ENCODE peak calls at places on chromosomes 16 and 17, in four cellular contexts. O is ovary, Y is body of pancreas, R is mucosa of descending colon. A is an unnamed sample. For H3K4me1, the result is how much of the 10 kb centered on the place peaks cover.

GRCh38 chr16:31875112-31875803 is 1.7 kb downstream of the ZNF267 start:
- DNase-seq in O (no peak), Y (no peak), R (no peak), A (no peak)

GRCh38 chr16:30357715-30358576 is 2.8 kb upstream of the CD2BP2 start:
- DNase-seq in O (no peak), Y (no peak), R (peak), A (no peak)

GRCh38 chr17:34314279-34314678 is 5.0 kb upstream of the CCL8 start:
- DNase-seq in O (peak), Y (peak), R (no peak), A (no peak)

GRCh38 chr17:47862621-47863440 is 11.9 kb upstream of the SP6 start:
- DNase-seq in O (no peak), Y (no peak), R (no peak), A (no peak)

GRCh38 chr17:17381438-17382059 is 78.4 kb downstream of the NT5M start:
- DNase-seq in O (no peak), Y (no peak), R (no peak), A (no peak)

GRCh38 chr16:14223632-14224031 is 152.5 kb downstream of the MRTFB start:
- DNase-seq in O (no peak), Y (no peak), R (no peak), A (no peak)

GRCh38 chr17:46984892-46985291 is 5.8 kb upstream of the RPRML start:
- DNase-seq in O (no peak), Y (peak), R (peak), A (no peak)

GRCh38 chr17:81715107-81715871 is 3.2 kb downstream of the SLC25A10 start:
- DNase-seq in O (no peak), Y (no peak), R (no peak), A (no peak)

GRCh38 chr16:89155184-89155679 is 16.3 kb upstream of the CDH15 start:
- DNase-seq in O (peak), Y (peak), R (peak), A (no peak)

GRCh38 chr16:2964416-2965223 is 545 bp downstream of the KREMEN2 start:
- DNase-seq in O (no peak), Y (no peak), R (peak), A (peak)

GRCh38 chr17:50514936-50515702 is 6.9 kb downstream of the MYCBPAP start:
- DNase-seq in O (peak), Y (peak), R (no peak), A (no peak)

GRCh38 chr16:23353440-23353839 is 51.3 kb downstream of the SCNN1B start:
- DNase-seq in O (no peak), Y (peak), R (no peak), A (no peak)

GRCh38 chr17:19264681-19265080 is 27.5 kb downstream of the EPN2 start:
- DNase-seq in O (no peak), Y (no peak), R (no peak), A (no peak)

GRCh38 chr17:37737971-37738370 is 6.9 kb downstream of the HNF1B start:
- DNase-seq in O (no peak), Y (no peak), R (no peak), A (no peak)

GRCh38 chr17:13484020-13484419 is 117.7 kb downstream of the HS3ST3A1 start:
- DNase-seq in O (no peak), Y (no peak), R (no peak), A (no peak)

GRCh38 chr17:80283116-80283852 is 22.6 kb downstream of the RNF213 start:
- DNase-seq in O (no peak), Y (no peak), R (no peak), A (no peak)

GRCh38 chr17:79786930-79787643 is 9.1 kb downstream of the CBX2 start:
- DNase-seq in O (no peak), Y (no peak), R (no peak), A (no peak)

GRCh38 chr16:68235882-68236803 is at the start of gene ESRP2:
- DNase-seq in O (peak), Y (peak), R (peak), A (no peak)

GRCh38 chr17:12789976-12790805 is 893 bp downstream of the ARHGAP44 start:
- DNase-seq in O (peak), Y (peak), R (peak), A (no peak)

GRCh38 chr16:10964891-10965326 is 20.5 kb downstream of the CLEC16A start:
- DNase-seq in O (no peak), Y (no peak), R (no peak), A (no peak)

GRCh38 chr16:5605404-5605803 is 507.8 kb upstream of the EEF2KMT start:
- DNase-seq in O (no peak), Y (no peak), R (no peak), A (no peak)

GRCh38 chr17:50373705-50374104 is 676 bp downstream of the EME1 start:
- DNase-seq in O (no peak), Y (no peak), R (no peak), A (no peak)

GRCh38 chr16:2439598-2439997 is 10.4 kb downstream of the CCNF start:
- DNase-seq in O (no peak), Y (no peak), R (no peak), A (no peak)

GRCh38 chr17:75641343-75641742 is 8.1 kb downstream of the SMIM5 start:
- DNase-seq in O (no peak), Y (peak), R (no peak), A (no peak)

GRCh38 chr16:75012380-75013081 is 13.7 kb downstream of the ZNRF1 start:
- DNase-seq in O (no peak), Y (no peak), R (no peak), A (peak)

GRCh38 chr16:85970712-85971220 is 71.8 kb downstream of the IRF8 start:
- DNase-seq in O (no peak), Y (no peak), R (no peak), A (no peak)

GRCh38 chr16:13269359-13269758 is 368.0 kb downstream of the SHISA9 start:
- DNase-seq in O (no peak), Y (no peak), R (no peak), A (no peak)

GRCh38 chr17:74635418-74635817 is 11.9 kb upstream of the CD300E start:
- DNase-seq in O (no peak), Y (no peak), R (no peak), A (no peak)

GRCh38 chr17:17609121-17609520 is 17.6 kb upstream of the PEMT start:
- DNase-seq in O (no peak), Y (no peak), R (no peak), A (peak)

GRCh38 chr17:77287432-77288068 is 146.8 kb downstream of the SEC14L1 start:
- DNase-seq in O (no peak), Y (peak), R (peak), A (no peak)

GRCh38 chr16:31477220-31478216 is 5.4 kb upstream of the SLC5A2 start:
- DNase-seq in O (no peak), Y (peak), R (peak), A (no peak)

GRCh38 chr16:24980077-24980793 is 34.9 kb downstream of the ARHGAP17 start:
- DNase-seq in O (no peak), Y (peak), R (no peak), A (no peak)

DNA sequence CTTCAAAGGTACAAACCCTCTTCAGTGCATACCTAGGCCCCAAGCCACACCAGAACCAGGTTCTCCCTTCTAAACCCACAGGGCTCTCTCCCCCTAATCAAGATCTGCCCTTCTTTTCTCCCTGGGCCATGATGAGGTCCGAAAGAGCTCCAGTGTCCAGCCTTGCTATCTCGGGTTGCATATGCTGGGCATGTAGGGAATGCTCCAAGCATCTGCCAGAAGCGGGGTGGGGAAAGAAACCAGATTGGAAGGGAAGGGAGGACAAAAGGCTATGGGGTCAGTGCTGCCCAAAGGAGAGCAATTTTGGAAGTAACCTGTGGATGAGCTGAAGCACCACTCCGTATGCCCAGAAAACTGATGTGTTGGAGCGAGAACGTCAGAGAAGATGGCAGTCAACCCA is 2.3 kb downstream of the CTDNEP1 start:
- DNase-seq in O (no peak), Y (no peak), R (no peak), A (no peak)
- H3K4me3 ChIP-seq in O (no peak), Y (no peak), R (no peak), A (no peak)

GRCh38 chr17:65174974-65175373 is 37.8 kb downstream of the RGS9 start:
- DNase-seq in O (no peak), Y (no peak), R (no peak), A (no peak)

GRCh38 chr17:65173951-65174683 is 36.9 kb downstream of the RGS9 start:
- DNase-seq in O (no peak), Y (no peak), R (no peak), A (no peak)

GRCh38 chr17:65171753-65172152 is 34.6 kb downstream of the RGS9 start:
- DNase-seq in O (no peak), Y (no peak), R (no peak), A (no peak)

GRCh38 chr17:65172511-65173136 is 35.5 kb downstream of the RGS9 start:
- DNase-seq in O (no peak), Y (no peak), R (no peak), A (no peak)

GRCh38 chr17:65173284-65173793 is 36.2 kb downstream of the RGS9 start:
- DNase-seq in O (no peak), Y (peak), R (peak), A (peak)
- TF ChIP-seq CTCF in O (no peak), Y (no peak), R (no peak), A (no peak)

GRCh38 chr16:84808812-84809211 is 11.0 kb upstream of the CRISPLD2 start:
- DNase-seq in O (no peak), Y (no peak), R (peak), A (no peak)
- H3K4me1 ChIP-seq in O (under half), Y (under half), R (under half), A (under half)

DNA sequence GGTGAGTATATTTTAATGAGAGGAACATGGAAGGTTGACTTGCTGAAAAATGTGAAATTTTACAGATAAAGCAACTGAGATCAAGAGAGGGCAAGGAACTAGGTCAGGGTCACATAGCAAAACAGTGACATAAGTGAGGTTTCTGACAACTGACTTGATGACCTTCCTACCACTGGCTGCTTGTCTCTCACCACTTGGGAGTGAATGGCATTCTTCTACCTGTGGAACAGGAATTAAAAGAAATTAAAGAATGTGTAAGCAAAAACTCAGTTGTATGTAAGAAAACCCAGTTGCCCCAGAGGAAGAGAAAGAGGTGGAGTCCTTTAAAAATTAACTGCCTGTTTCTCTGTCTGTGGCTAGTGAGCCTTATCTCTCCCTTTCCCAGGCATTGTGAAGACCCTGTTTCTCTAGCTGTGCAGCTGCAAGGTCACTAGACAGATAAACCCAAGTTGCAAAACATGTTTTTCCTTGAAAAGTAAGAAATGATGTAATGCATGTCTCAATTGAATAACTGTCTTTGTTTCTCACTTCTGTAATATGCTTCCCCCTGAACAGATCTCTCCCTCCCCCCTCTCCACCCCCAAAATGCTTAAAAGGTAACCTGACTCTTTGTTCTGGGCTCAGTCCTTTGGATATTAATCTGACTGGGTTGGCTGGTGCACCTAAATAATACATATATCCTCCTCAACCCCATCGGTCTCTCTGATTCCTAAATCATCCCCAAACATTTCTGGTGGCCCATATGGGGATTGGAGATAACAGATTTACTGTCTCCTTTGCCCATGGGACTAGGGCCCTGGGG is 23.4 kb downstream of the ACSM1 start:
- DNase-seq in O (peak), Y (no peak), R (no peak), A (no peak)
- H3K4me3 ChIP-seq in O (peak), Y (no peak), R (no peak), A (no peak)

DNA sequence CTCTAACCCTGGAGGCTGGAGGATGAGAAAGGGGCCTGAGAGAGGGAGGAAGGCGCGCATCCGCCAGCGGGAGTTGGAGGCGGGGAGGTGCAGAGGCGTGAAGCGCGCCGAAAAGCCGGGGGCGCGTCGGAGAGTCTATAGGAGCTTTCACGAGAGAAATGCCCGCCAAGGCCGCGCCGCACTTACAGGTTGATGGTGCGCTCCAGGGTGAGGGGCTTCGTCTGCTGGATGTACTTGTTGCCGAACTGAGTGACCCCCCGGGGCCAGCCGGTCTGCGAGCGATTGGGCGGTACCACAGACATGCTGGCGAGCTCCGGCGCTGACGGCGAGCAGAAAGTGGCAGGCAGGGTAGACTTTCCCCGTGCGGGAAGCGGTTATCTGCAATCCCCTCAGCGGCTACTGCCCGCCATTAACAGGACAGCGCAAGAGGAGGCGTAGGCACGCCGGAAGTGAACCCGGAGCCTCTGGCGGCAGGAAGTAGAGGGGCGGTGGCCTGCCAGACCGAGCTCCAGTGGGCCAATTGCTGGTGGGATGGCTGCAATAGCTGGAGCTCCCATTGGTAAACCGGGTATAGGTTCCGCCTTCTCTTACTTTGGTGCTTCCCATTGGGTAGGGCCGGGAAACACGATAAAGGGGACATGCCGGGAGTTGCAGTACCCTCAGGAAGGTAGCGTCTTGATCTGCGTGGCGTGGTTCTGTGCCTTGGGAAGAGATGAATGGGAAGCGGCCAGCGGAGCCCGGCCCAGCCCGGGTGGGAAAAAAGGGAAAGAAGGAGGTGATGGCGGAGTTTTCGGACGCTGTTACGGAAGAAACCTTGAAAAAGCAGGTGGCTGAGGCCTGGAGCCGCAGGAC is at the start of the genes NUDT21 and OGFOD1:
- DNase-seq in O (peak), Y (peak), R (peak), A (peak)
- TF ChIP-seq CTCF in O (no peak), Y (no peak), R (no peak), A (no peak)